ENCODE peak calls at places on chromosomes 12 and 14, in eight cellular contexts. G, R, Z, S, P, E, O and K are unnamed samples.
A peak's percentile ranks its signal among the peaks of the same experiment; 100 is the strongest.

GRCh38 chr14:88323520-88324199 is 591 bp upstream of the KCNK10 start:
- DNase-seq in G (peak; percentile 30), R (peak; percentile 77), Z (no peak), S (peak; percentile 57), P (peak; percentile 87), E (no peak), O (peak; percentile 70), K (no peak)

GRCh38 chr14:55846852-55847471 is 267.0 kb downstream of the KTN1 start:
- DNase-seq in G (no peak), R (no peak), Z (no peak), S (no peak), P (no peak), E (peak; percentile 21), O (no peak), K (no peak)

GRCh38 chr12:50201987-50202521 is 34.9 kb upstream of the CERS5 start:
- DNase-seq in G (no peak), R (no peak), Z (no peak), S (no peak), P (no peak), E (peak; percentile 95), O (no peak), K (no peak)

GRCh38 chr14:45940318-45940717 is 687.3 kb upstream of the MIS18BP1 start:
- DNase-seq in G (no peak), R (no peak), Z (no peak), S (no peak), P (no peak), E (no peak), O (no peak), K (no peak)

GRCh38 chr14:98906123-98906995 is 365.6 kb downstream of the BCL11B start:
- DNase-seq in G (no peak), R (no peak), Z (no peak), S (no peak), P (peak; percentile 33), E (no peak), O (no peak), K (no peak)

GRCh38 chr14:100376751-100377171 is 53.6 kb downstream of the SLC25A47 start:
- DNase-seq in G (no peak), R (no peak), Z (no peak), S (no peak), P (peak; percentile 65), E (no peak), O (no peak), K (no peak)

GRCh38 chr14:42884100-42884499 is 1277.4 kb downstream of the LRFN5 start:
- DNase-seq in G (no peak), R (no peak), Z (no peak), S (no peak), P (no peak), E (no peak), O (no peak), K (no peak)

GRCh38 chr12:32217354-32218310 is 111.0 kb downstream of the BICD1 start:
- DNase-seq in G (no peak), R (no peak), Z (no peak), S (no peak), P (no peak), E (peak; percentile 45), O (no peak), K (no peak)

GRCh38 chr12:4454315-4454860 is 8.8 kb upstream of the FGF6 start:
- DNase-seq in G (no peak), R (no peak), Z (no peak), S (no peak), P (no peak), E (no peak), O (no peak), K (no peak)
- TF ChIP-seq CTCF in G (no peak), R (no peak), Z (no peak), S (no peak), P (no peak), E (no peak), O (no peak), K (no peak)

GRCh38 chr12:97404093-97404492 is 58.5 kb upstream of the RMST start:
- DNase-seq in G (no peak), R (no peak), Z (no peak), S (no peak), P (no peak), E (no peak), O (no peak), K (no peak)

GRCh38 chr12:97408363-97408762 is 54.2 kb upstream of the RMST start:
- DNase-seq in G (no peak), R (no peak), Z (no peak), S (no peak), P (no peak), E (no peak), O (no peak), K (no peak)

DNA sequence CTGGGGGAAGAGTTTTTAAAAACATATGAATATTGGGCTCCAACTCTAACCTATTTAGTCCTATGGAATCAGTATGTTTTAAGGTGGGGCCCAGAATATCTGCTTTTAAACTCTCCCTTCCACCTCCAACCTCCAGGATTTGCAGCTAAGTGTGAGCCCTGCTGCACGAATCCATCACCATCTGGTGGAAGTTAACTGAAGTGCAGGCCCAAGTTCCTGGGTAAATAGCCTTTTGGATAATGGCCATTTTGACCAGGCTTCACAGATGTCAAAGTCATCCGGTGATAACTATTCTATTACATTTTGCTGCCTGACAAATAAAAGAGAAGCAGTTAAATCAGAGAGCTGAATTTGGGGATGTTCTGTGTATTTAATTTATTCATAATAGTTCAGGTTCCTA is 58.1 kb upstream of the RMST start:
- DNase-seq in G (no peak), R (no peak), Z (no peak), S (peak; percentile 56), P (peak; percentile 78), E (no peak), O (peak; percentile 65), K (no peak)
- TF ChIP-seq CTCF in G (no peak), R (peak; percentile 75), Z (peak; percentile 65), S (peak; percentile 82), P (peak; percentile 94), E (peak; percentile 34), O (peak; percentile 72), K (no peak)

DNA sequence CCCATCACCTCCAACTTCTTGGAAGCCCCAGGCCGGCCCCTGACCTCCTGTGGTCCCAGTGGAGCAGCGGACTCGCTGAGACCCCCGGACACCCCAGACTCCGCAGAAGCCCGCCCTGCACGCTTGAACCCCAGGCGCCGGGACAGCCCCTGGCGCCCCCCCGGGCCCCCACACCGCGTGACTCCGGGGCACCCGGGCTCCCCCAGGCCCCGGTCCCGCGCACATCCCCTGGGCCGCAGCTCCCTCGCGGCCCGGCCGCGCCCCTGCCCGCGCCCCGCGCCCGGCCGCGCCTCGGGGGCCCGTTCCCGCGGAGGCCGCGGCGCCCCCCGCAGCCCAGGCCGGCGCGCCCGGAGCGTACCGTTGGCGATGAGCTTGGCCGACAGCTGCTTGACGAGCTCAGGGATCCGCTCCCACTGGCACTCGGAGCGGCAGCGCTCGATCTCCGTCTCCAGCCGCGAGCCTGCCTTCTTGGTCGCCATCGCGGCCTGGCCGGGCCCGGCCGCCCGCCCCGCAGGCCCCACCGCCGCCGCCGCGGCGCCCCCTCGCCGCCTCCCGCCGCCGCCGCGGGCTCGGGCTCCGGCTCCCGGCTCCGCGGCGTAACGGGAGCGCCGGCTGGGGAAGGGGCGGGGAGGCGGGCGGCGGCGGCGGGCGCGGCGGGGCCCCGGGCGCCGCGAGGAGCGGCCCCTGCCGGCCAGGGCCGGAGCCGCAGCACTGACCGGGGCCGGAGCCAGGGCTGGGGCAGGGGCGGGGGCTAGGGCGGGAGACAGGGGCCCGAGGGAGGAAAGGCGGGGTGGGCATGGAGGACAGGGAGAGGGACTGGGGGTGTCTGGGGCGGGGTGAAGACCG is at the start of gene TTC7B:
- DNase-seq in G (peak; percentile 50), R (no peak), Z (peak; percentile 52), S (peak; percentile 63), P (peak; percentile 86), E (no peak), O (peak; percentile 64), K (no peak)
- TF ChIP-seq CTCF in G (no peak), R (no peak), Z (peak; percentile 10), S (peak; percentile 42), P (peak; percentile 41), E (peak; percentile 41), O (no peak), K (no peak)

GRCh38 chr14:72892103-72892878 is 1.6 kb downstream of the DPF3 start:
- DNase-seq in G (peak; percentile 26), R (peak; percentile 48), Z (no peak), S (no peak), P (peak; percentile 62), E (no peak), O (peak; percentile 54), K (no peak)
- TF ChIP-seq CTCF in G (no peak), R (no peak), Z (no peak), S (no peak), P (peak; percentile 3), E (peak; percentile 23), O (no peak), K (no peak)

GRCh38 chr14:106530423-106531107 is 1004.2 kb downstream of the TMEM121 start:
- DNase-seq in G (peak; percentile 30), R (no peak), Z (no peak), S (peak; percentile 10), P (no peak), E (no peak), O (no peak), K (no peak)
- TF ChIP-seq CTCF in G (no peak), R (no peak), Z (no peak), S (peak; percentile 24), P (no peak), E (peak; percentile 2), O (no peak), K (no peak)

DNA sequence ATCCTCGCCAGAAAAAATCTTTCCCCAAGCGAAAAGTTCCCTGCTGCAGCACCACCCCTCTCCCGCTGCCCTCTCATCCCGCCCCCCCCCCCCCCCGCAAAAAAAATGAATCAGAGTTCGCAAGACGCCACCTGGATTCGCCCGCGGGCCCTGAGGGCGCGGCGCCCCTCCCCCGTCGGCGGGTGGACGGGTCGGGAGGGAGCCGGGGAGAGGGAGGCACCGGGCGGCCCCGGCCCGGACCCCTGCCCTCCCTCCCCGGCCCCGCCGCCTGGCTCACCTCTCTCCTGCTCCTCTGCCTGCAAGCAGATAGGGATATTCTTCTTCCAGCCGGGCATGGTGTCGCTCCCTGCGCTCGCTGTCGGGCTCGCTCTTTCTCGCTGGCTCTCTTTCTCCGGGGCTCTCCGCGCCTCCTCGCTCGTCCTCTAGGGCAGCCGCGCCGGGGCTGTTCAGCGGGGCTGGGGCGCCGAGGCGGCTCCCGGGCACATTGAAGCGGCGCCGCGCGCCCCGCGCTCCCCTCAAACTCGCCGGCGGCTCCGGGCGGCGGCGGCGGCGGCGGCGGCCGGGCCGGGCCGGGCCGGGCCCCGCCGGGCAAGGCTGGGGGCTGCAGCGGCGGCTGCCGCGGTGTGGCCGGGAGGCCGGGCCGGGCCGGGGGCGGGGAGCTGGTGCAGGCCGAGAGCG is 200.2 kb upstream of the CAND1 start:
- DNase-seq in G (peak; percentile 18), R (peak; percentile 46), Z (peak; percentile 27), S (peak; percentile 54), P (peak; percentile 83), E (no peak), O (peak; percentile 63), K (no peak)
- TF ChIP-seq CTCF in G (no peak), R (no peak), Z (no peak), S (no peak), P (no peak), E (no peak), O (no peak), K (no peak)